ENCODE peak calls at places on chromosomes 3 and 15, in nine cellular contexts. V is KBM-7; X is GF-D8; Y is stimulated activated CD4-positive, alpha-beta T cell treated with anti-CD3 and anti-CD28 coated beads, TNF-alpha, amount 100 ng/mL, for 1 hour; G is mesendoderm; U is substantia nigra; K is IMR-90; I is neural progenitor cell; P is CD4-positive, CD25-positive, alpha-beta regulatory T cell. Q is an unnamed sample.

GRCh38 chr3:195103623-195104022 is 167.3 kb downstream of the XXYLT1 start:
- DNase-seq in U (no peak), P (no peak), X (no peak), Y (no peak), K (no peak), G (no peak), I (no peak), V (no peak), Q (no peak)

GRCh38 chr3:148861277-148861869 is 3.7 kb upstream of the CPA3 start:
- DNase-seq in G (peak), U (no peak), I (peak), Y (no peak), K (peak), X (no peak), P (no peak), V (peak), Q (peak)

GRCh38 chr3:128011140-128011539 is 41.1 kb upstream of the SEC61A1 start:
- DNase-seq in P (no peak), X (no peak), G (peak), I (peak), U (no peak), Y (no peak), K (peak), V (peak), Q (no peak)

GRCh38 chr3:103851793-103852192 is 1417.0 kb downstream of the ZPLD1 start:
- DNase-seq in X (no peak), G (no peak), K (no peak), I (no peak), P (no peak), Y (no peak), V (no peak), U (no peak), Q (no peak)

GRCh38 chr3:11919390-11919789 is 72.7 kb upstream of the TAMM41 start:
- DNase-seq in U (no peak), Y (no peak), P (no peak), I (peak), G (no peak), V (no peak), X (no peak), K (no peak), Q (no peak)

GRCh38 chr15:56946150-56946549 is 27.7 kb downstream of the TCF12 start:
- DNase-seq in Y (no peak), U (no peak), I (no peak), P (no peak), K (no peak), G (no peak), X (no peak), V (no peak), Q (no peak)

GRCh38 chr3:171776411-171776810 is 33.9 kb downstream of the PLD1 start:
- DNase-seq in V (no peak), K (no peak), U (peak), Y (no peak), I (no peak), P (no peak), X (no peak), G (no peak), Q (no peak)

GRCh38 chr3:159245871-159246270 is 444.0 kb downstream of the MFSD1 start:
- DNase-seq in K (no peak), X (no peak), P (no peak), G (no peak), V (no peak), I (no peak), U (no peak), Y (no peak), Q (no peak)

GRCh38 chr3:33732394-33732793 is 14.3 kb upstream of the CLASP2 start:
- DNase-seq in X (no peak), Y (no peak), I (no peak), U (no peak), V (peak), G (peak), K (no peak), P (no peak), Q (no peak)

GRCh38 chr3:136142592-136142991 is 53.5 kb downstream of the MSL2 start:
- DNase-seq in K (peak), I (no peak), X (no peak), V (no peak), Y (no peak), U (no peak), G (peak), P (no peak), Q (no peak)

GRCh38 chr3:187973977-187974856 is 179.7 kb upstream of the LPP start:
- DNase-seq in Y (no peak), U (no peak), X (no peak), I (no peak), K (no peak), G (no peak), V (no peak), P (no peak), Q (no peak)